ENCODE peak calls at places on chromosomes 2 and 18, in five cellular contexts. S, Q, E, J and O are unnamed samples.

GRCh38 chr18:63213331-63213900 is 106.2 kb downstream of the BCL2 start:
- DNase-seq in S (peak; percentile 30), Q (no peak), E (peak; percentile 53), J (no peak), O (peak; percentile 5)

GRCh38 chr18:42614619-42615293 is 500.7 kb downstream of the RIT2 start:
- DNase-seq in S (no peak), Q (no peak), E (no peak), J (no peak), O (no peak)

GRCh38 chr2:10333247-10333613 is 30.5 kb downstream of the HPCAL1 start:
- DNase-seq in S (no peak), Q (no peak), E (no peak), J (no peak), O (no peak)

GRCh38 chr2:176325732-176326131 is 56.5 kb downstream of the MTX2 start:
- DNase-seq in S (no peak), Q (no peak), E (no peak), J (no peak), O (no peak)

GRCh38 chr18:58268849-58269248 is 224.8 kb downstream of the NEDD4L start:
- DNase-seq in S (no peak), Q (peak; percentile 81), E (no peak), J (no peak), O (no peak)

GRCh38 chr2:128641421-128642095 is 322.9 kb upstream of the HS6ST1 start:
- DNase-seq in S (no peak), Q (no peak), E (no peak), J (no peak), O (no peak)

GRCh38 chr2:213316001-213316735 is 31.9 kb downstream of the SPAG16 start:
- DNase-seq in S (no peak), Q (peak; percentile 84), E (no peak), J (peak; percentile 30), O (no peak)

GRCh38 chr2:59322005-59322404 is 1080.9 kb upstream of the FANCL start:
- DNase-seq in S (no peak), Q (no peak), E (no peak), J (no peak), O (no peak)

GRCh38 chr2:223096571-223096970 is 44.6 kb downstream of the KCNE4 start:
- DNase-seq in S (no peak), Q (no peak), E (no peak), J (no peak), O (no peak)

GRCh38 chr2:70322518-70322917 is 20.7 kb upstream of the FAM136A start:
- DNase-seq in S (no peak), Q (no peak), E (no peak), J (no peak), O (no peak)

GRCh38 chr2:113211226-113212105 is 37.7 kb downstream of the PSD4 start:
- DNase-seq in S (no peak), Q (peak; percentile 78), E (no peak), J (no peak), O (no peak)

GRCh38 chr2:152298754-152299153 is 36.2 kb upstream of the FMNL2 start:
- DNase-seq in S (no peak), Q (peak; percentile 63), E (no peak), J (no peak), O (no peak)

GRCh38 chr2:30505500-30506180 is 58.6 kb downstream of the LCLAT1 start:
- DNase-seq in S (no peak), Q (no peak), E (no peak), J (no peak), O (no peak)

GRCh38 chr2:155100261-155100660 is 401.8 kb downstream of the KCNJ3 start:
- DNase-seq in S (no peak), Q (peak; percentile 10), E (no peak), J (no peak), O (no peak)

GRCh38 chr18:42174909-42175308 is 219.9 kb downstream of the PIK3C3 start:
- DNase-seq in S (no peak), Q (peak; percentile 55), E (no peak), J (peak; percentile 10), O (no peak)

GRCh38 chr18:26429535-26429934 is 118.8 kb downstream of the KCTD1 start:
- DNase-seq in S (no peak), Q (peak; percentile 92), E (no peak), J (peak; percentile 67), O (peak; percentile 55)

GRCh38 chr18:65750421-65751144 is at the start of gene CDH7:
- DNase-seq in S (no peak), Q (no peak), E (no peak), J (no peak), O (no peak)

GRCh38 chr18:48173557-48173956 is 235.6 kb downstream of the ZBTB7C start:
- DNase-seq in S (no peak), Q (no peak), E (peak; percentile 83), J (no peak), O (no peak)

GRCh38 chr18:53682796-53683195 is 541.7 kb downstream of the MBD2 start:
- DNase-seq in S (no peak), Q (no peak), E (no peak), J (no peak), O (no peak)

GRCh38 chr2:38835015-38835601 is 40.6 kb downstream of the DHX57 start:
- DNase-seq in S (no peak), Q (peak; percentile 47), E (peak; percentile 62), J (no peak), O (no peak)

GRCh38 chr2:53530126-53530525 is 237.5 kb upstream of the CHAC2 start:
- DNase-seq in S (no peak), Q (no peak), E (no peak), J (no peak), O (no peak)

GRCh38 chr2:176038694-176039093 is 36.6 kb upstream of the LNPK start:
- DNase-seq in S (no peak), Q (no peak), E (no peak), J (no peak), O (no peak)

GRCh38 chr18:35923939-35924338 is 48.5 kb upstream of the RMP24 start:
- DNase-seq in S (no peak), Q (no peak), E (no peak), J (no peak), O (no peak)

GRCh38 chr2:74817333-74817732 is 16.6 kb upstream of the HK2 start:
- DNase-seq in S (no peak), Q (no peak), E (no peak), J (no peak), O (no peak)

GRCh38 chr2:79393806-79394484 is 118.9 kb upstream of the CTNNA2 start:
- DNase-seq in S (no peak), Q (no peak), E (peak; percentile 2), J (no peak), O (no peak)

GRCh38 chr2:241248289-241248688 is 59.8 kb downstream of the ANO7 start:
- DNase-seq in S (no peak), Q (no peak), E (no peak), J (no peak), O (no peak)

GRCh38 chr2:99700482-99701398 is 210.9 kb upstream of the REV1 start:
- DNase-seq in S (no peak), Q (no peak), E (no peak), J (no peak), O (no peak)

GRCh38 chr2:225010804-225011203 is 31.5 kb downstream of the DOCK10 start:
- DNase-seq in S (no peak), Q (peak; percentile 49), E (no peak), J (no peak), O (peak; percentile 49)

GRCh38 chr2:120779781-120780283 is 44.2 kb downstream of the GLI2 start:
- DNase-seq in S (no peak), Q (no peak), E (no peak), J (peak; percentile 49), O (no peak)

GRCh38 chr2:136376798-136377211 is 258.9 kb upstream of the CXCR4 start:
- DNase-seq in S (no peak), Q (no peak), E (no peak), J (no peak), O (no peak)

GRCh38 chr18:27723168-27723567 is 453.8 kb downstream of the CDH2 start:
- DNase-seq in S (no peak), Q (no peak), E (no peak), J (no peak), O (no peak)

GRCh38 chr2:98070081-98070480 is 16.9 kb upstream of the VWA3B start:
- DNase-seq in S (no peak), Q (no peak), E (no peak), J (no peak), O (no peak)